ENCODE peak calls at places on chromosomes 13 and 19, in four cellular contexts. One of them, this sample, is unnamed.

GRCh38 chr19:14718522-14719113 is 28.8 kb downstream of the ZNF333 start:
- DNase-seq in IMR-90: no peak
- DNase-seq in uterus: no peak
- DNase-seq in A549: no peak
- DNase-seq in this sample: peak; percentile 14

GRCh38 chr19:35936738-35937268 is 629 bp downstream of the LRFN3 start:
- DNase-seq in IMR-90: no peak
- DNase-seq in uterus: no peak
- DNase-seq in A549: no peak
- DNase-seq in this sample: no peak

GRCh38 chr13:75908137-75908536 is 272.0 kb downstream of the LMO7 start:
- DNase-seq in IMR-90: no peak
- DNase-seq in uterus: peak; percentile 14
- DNase-seq in A549: no peak
- DNase-seq in this sample: no peak

GRCh38 chr13:45714170-45714569 is 12.1 kb downstream of the CBY2 start:
- DNase-seq in IMR-90: no peak
- DNase-seq in uterus: no peak
- DNase-seq in A549: no peak
- DNase-seq in this sample: peak; percentile 72

GRCh38 chr13:60392136-60392535 is 4.9 kb upstream of the TDRD3 start:
- DNase-seq in IMR-90: no peak
- DNase-seq in uterus: no peak
- DNase-seq in A549: no peak
- DNase-seq in this sample: no peak

GRCh38 chr13:27619711-27620376 is 485 bp downstream of the LNX2 start:
- DNase-seq in IMR-90: peak; percentile 21
- DNase-seq in uterus: no peak
- DNase-seq in A549: peak; percentile 8
- DNase-seq in this sample: no peak

GRCh38 chr19:35444735-35445134 is 3.3 kb upstream of the FFAR2 start:
- DNase-seq in IMR-90: no peak
- DNase-seq in uterus: no peak
- DNase-seq in A549: no peak
- DNase-seq in this sample: no peak

GRCh38 chr13:109998808-109999528 is 212.6 kb upstream of the IRS2 start:
- DNase-seq in IMR-90: peak; percentile 95
- DNase-seq in uterus: no peak
- DNase-seq in A549: peak; percentile 80
- DNase-seq in this sample: no peak

GRCh38 chr19:56504581-56504980 is 3.1 kb upstream of the ZNF471 start:
- DNase-seq in IMR-90: peak; percentile 68
- DNase-seq in uterus: no peak
- DNase-seq in A549: no peak
- DNase-seq in this sample: no peak

GRCh38 chr19:10766049-10766623 is 48.3 kb downstream of the DNM2 start:
- DNase-seq in IMR-90: no peak
- DNase-seq in uterus: no peak
- DNase-seq in A549: no peak
- DNase-seq in this sample: no peak

GRCh38 chr13:38202730-38203129 is 146.9 kb upstream of the UFM1 start:
- DNase-seq in IMR-90: peak; percentile 2
- DNase-seq in uterus: no peak
- DNase-seq in A549: no peak
- DNase-seq in this sample: no peak

GRCh38 chr19:5479958-5480357 is 24.7 kb downstream of the ZNRF4 start:
- DNase-seq in IMR-90: no peak
- DNase-seq in uterus: no peak
- DNase-seq in A549: no peak
- DNase-seq in this sample: no peak

GRCh38 chr13:66618702-66619101 is 611.4 kb downstream of the PCDH9 start:
- DNase-seq in IMR-90: peak; percentile 63
- DNase-seq in uterus: no peak
- DNase-seq in A549: peak; percentile 16
- DNase-seq in this sample: no peak

GRCh38 chr13:112194167-112194530 is 127.2 kb downstream of the SOX1 start:
- DNase-seq in IMR-90: no peak
- DNase-seq in uterus: no peak
- DNase-seq in A549: no peak
- DNase-seq in this sample: no peak

GRCh38 chr13:97911311-97912138 is 42.0 kb upstream of the IPO5 start:
- DNase-seq in IMR-90: peak; percentile 32
- DNase-seq in uterus: no peak
- DNase-seq in A549: peak; percentile 17
- DNase-seq in this sample: no peak

GRCh38 chr13:49859568-49859967 is 67.1 kb upstream of the KPNA3 start:
- DNase-seq in IMR-90: peak; percentile 92
- DNase-seq in uterus: no peak
- DNase-seq in A549: peak; percentile 33
- DNase-seq in this sample: no peak

GRCh38 chr13:110528371-110528770 is 33.2 kb downstream of the RAB20 start:
- DNase-seq in IMR-90: peak; percentile 64
- DNase-seq in uterus: no peak
- DNase-seq in A549: no peak
- DNase-seq in this sample: no peak

GRCh38 chr13:110099922-110100321 is 207.0 kb downstream of the COL4A1 start:
- DNase-seq in IMR-90: no peak
- DNase-seq in uterus: no peak
- DNase-seq in A549: no peak
- DNase-seq in this sample: no peak

GRCh38 chr19:37466798-37467607 is at the start of gene ZNF569:
- DNase-seq in IMR-90: peak; percentile 95
- DNase-seq in uterus: peak; percentile 91
- DNase-seq in A549: peak; percentile 88
- DNase-seq in this sample: peak; percentile 89

GRCh38 chr19:18896421-18896841 is 473 bp upstream of the CERS1 start:
- DNase-seq in IMR-90: no peak
- DNase-seq in uterus: no peak
- DNase-seq in A549: peak; percentile 35
- DNase-seq in this sample: no peak
- TF ChIP-seq CTCF in IMR-90: no peak
- TF ChIP-seq CTCF in uterus: no peak
- TF ChIP-seq CTCF in A549: no peak
- TF ChIP-seq CTCF in this sample: no peak

GRCh38 chr19:7888826-7889217 is 512 bp downstream of the LRRC8E start:
- DNase-seq in IMR-90: no peak
- DNase-seq in uterus: no peak
- DNase-seq in A549: no peak
- DNase-seq in this sample: no peak
- H3K4me3 ChIP-seq in IMR-90: peak overlapping the region; percentile 79
- H3K4me3 ChIP-seq in uterus: no peak overlapping the region
- H3K4me3 ChIP-seq in A549: peak overlapping the region; percentile 71
- H3K4me3 ChIP-seq in this sample: peak overlapping the region; percentile 44

DNA sequence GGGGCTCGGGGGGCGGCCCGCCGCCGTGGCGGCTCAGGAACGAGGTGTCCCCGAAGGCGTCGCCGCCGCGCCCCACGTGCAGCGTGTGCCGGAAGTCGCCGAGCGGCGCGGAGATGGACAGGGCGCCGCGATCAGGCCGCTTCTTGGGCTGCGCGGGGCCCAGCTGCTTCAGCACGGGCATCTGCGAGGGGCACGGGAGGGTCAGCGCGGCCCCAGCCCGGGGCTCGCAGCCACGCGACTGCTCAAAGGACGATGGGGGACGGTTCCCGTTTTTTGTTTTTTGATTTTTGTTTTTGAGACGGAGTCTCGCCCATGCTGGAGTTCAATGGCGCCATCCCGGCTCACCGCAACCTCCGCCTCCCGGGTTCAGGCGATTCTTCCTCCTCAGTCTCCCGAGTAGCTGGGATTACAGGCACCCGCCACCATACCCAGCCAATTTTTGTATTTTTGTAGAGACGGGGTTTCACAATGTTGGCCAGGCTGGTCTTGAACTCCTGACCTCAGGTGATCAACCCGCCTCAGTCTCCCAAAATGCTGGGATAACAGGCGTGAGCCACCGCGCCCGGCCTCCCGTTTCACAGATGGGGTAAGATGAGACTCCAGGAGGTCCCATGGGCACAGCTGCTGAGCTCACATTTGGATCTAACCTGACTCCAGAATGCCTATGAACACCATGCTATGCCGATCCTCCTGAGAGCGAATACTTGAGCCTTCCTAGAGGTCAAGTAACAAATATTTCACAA is 2.0 kb upstream of the LENG9 start:
- DNase-seq in IMR-90: no peak
- DNase-seq in uterus: no peak
- DNase-seq in A549: no peak
- DNase-seq in this sample: no peak
- TF ChIP-seq POLR2A in IMR-90: no peak
- TF ChIP-seq POLR2A in uterus: no peak
- TF ChIP-seq POLR2A in A549: no peak
- TF ChIP-seq POLR2A in this sample: no peak

DNA sequence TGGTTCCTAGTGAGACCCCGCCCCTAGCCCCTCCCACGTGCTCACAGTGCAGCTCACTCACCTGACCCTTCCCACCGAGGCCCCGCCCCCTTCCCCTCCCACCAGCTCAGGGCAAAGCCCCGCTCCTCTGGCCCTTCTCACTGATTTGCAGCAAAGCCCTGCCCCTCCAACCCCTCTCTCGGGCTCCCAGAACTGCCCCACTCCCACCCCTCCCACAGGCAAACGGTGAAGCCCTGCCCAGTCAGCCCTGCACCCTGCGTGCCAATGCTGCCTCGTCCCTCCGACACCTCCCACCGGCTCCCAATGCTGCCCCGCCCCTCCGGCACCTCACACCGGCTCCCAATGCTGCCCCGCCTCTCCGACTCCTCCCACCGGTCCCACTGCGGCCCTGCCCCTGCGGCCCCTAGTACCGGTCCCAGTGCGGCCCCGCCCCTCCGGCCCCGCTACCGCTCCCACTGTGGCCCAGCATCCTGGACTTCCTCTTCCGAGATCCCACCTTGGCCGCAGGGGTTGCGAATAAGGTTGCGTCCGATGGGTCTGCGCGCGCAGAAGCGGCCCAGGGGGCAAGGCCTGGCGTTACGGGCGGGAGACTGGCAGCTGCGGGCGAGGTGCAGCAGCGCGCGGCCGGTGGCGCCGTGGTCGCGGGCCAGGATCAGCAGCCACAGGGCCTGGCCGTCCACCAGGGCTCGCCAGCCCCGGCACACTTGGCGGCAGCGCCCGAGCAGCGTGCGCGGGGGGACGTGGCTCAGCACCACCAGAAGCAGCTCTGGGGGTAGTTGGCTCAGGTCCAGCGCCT is 783 bp downstream of the FBXO27 start:
- DNase-seq in IMR-90: no peak
- DNase-seq in uterus: peak; percentile 83
- DNase-seq in A549: peak; percentile 99
- DNase-seq in this sample: peak; percentile 88
- TF ChIP-seq CTCF in IMR-90: no peak
- TF ChIP-seq CTCF in uterus: no peak
- TF ChIP-seq CTCF in A549: no peak
- TF ChIP-seq CTCF in this sample: no peak

GRCh38 chr19:34428549-34429285 is 536 bp downstream of the UBA2 start:
- DNase-seq in IMR-90: peak; percentile 17
- DNase-seq in uterus: peak; percentile 17
- DNase-seq in A549: peak; percentile 66
- DNase-seq in this sample: no peak
- H3K4me3 ChIP-seq in IMR-90: peak overlapping the region; percentile 99
- H3K4me3 ChIP-seq in uterus: peak overlapping the region; percentile 52
- H3K4me3 ChIP-seq in A549: peak overlapping the region; percentile 78
- H3K4me3 ChIP-seq in this sample: peak overlapping the region; percentile 83

GRCh38 chr19:49689133-49690072 is at the start of gene ADM5:
- DNase-seq in IMR-90: no peak
- DNase-seq in uterus: no peak
- DNase-seq in A549: no peak
- DNase-seq in this sample: peak; percentile 91

GRCh38 chr19:49688531-49689132 is 762 bp upstream of the ADM5 start:
- DNase-seq in IMR-90: no peak
- DNase-seq in uterus: no peak
- DNase-seq in A549: no peak
- DNase-seq in this sample: no peak

GRCh38 chr19:49691243-49692101 is 556 bp downstream of the CPT1C start:
- DNase-seq in IMR-90: peak; percentile 70
- DNase-seq in uterus: peak; percentile 73
- DNase-seq in A549: no peak
- DNase-seq in this sample: no peak

GRCh38 chr19:49690656-49691242 is at the start of gene CPT1C:
- DNase-seq in IMR-90: peak; percentile 79
- DNase-seq in uterus: peak; percentile 85
- DNase-seq in A549: no peak
- DNase-seq in this sample: peak; percentile 73

DNA sequence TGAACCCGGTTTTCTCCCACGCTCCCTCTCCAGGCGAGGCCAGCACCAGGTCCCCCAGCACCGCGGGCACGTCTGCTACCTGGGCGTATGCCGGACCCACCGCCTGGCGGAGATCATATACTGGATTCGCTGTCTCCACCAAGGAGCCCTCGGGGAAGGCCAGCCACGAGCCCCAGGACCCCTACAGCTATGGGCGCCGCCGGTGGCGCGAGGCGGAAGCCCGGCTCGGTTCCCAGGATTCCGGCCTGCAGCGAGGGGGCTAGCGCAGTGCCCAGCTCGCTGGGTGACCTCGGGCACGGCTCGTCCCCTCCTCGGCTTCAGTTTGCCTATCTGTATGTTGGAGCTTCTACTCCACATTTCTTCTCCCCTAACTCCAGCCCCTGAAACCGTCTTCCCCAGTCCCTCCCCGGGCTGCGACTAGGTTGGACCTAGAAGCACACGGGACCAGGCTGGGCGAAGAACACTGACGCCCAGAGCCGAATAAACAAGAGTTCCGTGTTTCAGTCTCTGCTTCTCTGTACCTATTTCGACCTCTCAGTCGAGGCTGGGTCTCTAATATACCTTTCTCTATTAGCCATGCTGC is 752 bp upstream of the CPT1C start:
- DNase-seq in IMR-90: no peak
- DNase-seq in uterus: no peak
- DNase-seq in A549: no peak
- DNase-seq in this sample: no peak
- TF ChIP-seq POLR2A in IMR-90: no peak
- TF ChIP-seq POLR2A in uterus: no peak
- TF ChIP-seq POLR2A in A549: no peak
- TF ChIP-seq POLR2A in this sample: no peak

GRCh38 chr13:99196466-99197256 is 4.0 kb upstream of the UBAC2 start:
- DNase-seq in IMR-90: no peak
- DNase-seq in uterus: no peak
- DNase-seq in A549: no peak
- DNase-seq in this sample: no peak
- TF ChIP-seq CTCF in IMR-90: peak; percentile 9
- TF ChIP-seq CTCF in uterus: no peak
- TF ChIP-seq CTCF in A549: no peak
- TF ChIP-seq CTCF in this sample: no peak

GRCh38 chr13:64704121-64704520 is 2526.0 kb downstream of the PCDH9 start:
- DNase-seq in IMR-90: no peak
- DNase-seq in uterus: no peak
- DNase-seq in A549: no peak
- DNase-seq in this sample: no peak

GRCh38 chr13:64709079-64709478 is 2521.1 kb downstream of the PCDH9 start:
- DNase-seq in IMR-90: no peak
- DNase-seq in uterus: no peak
- DNase-seq in A549: no peak
- DNase-seq in this sample: no peak
- H3K4me3 ChIP-seq in IMR-90: no peak overlapping the region
- H3K4me3 ChIP-seq in uterus: no peak overlapping the region
- H3K4me3 ChIP-seq in A549: no peak overlapping the region
- H3K4me3 ChIP-seq in this sample: no peak overlapping the region